ENCODE peak calls at places on chromosomes 16 and 17, in five cellular contexts. One of them, this sample, is unnamed.

GRCh38 chr17:46773676-46774075 is 44.8 kb downstream of the WNT3 start:
- DNase-seq in activated CD4-positive, alpha-beta memory T cell treated with anti-CD3 and anti-CD28 coated beads, Interleukin-2, amount 10 ng/mL, durations not matched to agents 7 days and 5 days: no peak
- DNase-seq in ACHN: no peak
- DNase-seq in left ventricle myocardium inferior: no peak
- DNase-seq in activated T-helper 1 cell treated with anti-CD3 and anti-CD28 coated beads, Interleukin-2, amount 50 U/mL, for 16 hours: no peak
- DNase-seq in this sample: no peak

GRCh38 chr16:87435399-87436224 is 43.5 kb downstream of the MAP1LC3B start:
- DNase-seq in activated CD4-positive, alpha-beta memory T cell treated with anti-CD3 and anti-CD28 coated beads, Interleukin-2, amount 10 ng/mL, durations not matched to agents 7 days and 5 days: no peak
- DNase-seq in ACHN: no peak
- DNase-seq in left ventricle myocardium inferior: no peak
- DNase-seq in activated T-helper 1 cell treated with anti-CD3 and anti-CD28 coated beads, Interleukin-2, amount 50 U/mL, for 16 hours: no peak
- DNase-seq in this sample: no peak

GRCh38 chr17:54899721-54900456 is 763 bp upstream of the TOM1L1 start:
- DNase-seq in activated CD4-positive, alpha-beta memory T cell treated with anti-CD3 and anti-CD28 coated beads, Interleukin-2, amount 10 ng/mL, durations not matched to agents 7 days and 5 days: no peak
- DNase-seq in ACHN: peak; percentile 48
- DNase-seq in left ventricle myocardium inferior: no peak
- DNase-seq in activated T-helper 1 cell treated with anti-CD3 and anti-CD28 coated beads, Interleukin-2, amount 50 U/mL, for 16 hours: no peak
- DNase-seq in this sample: no peak

GRCh38 chr17:31492880-31493655 is 101.6 kb downstream of the RAB11FIP4 start:
- DNase-seq in activated CD4-positive, alpha-beta memory T cell treated with anti-CD3 and anti-CD28 coated beads, Interleukin-2, amount 10 ng/mL, durations not matched to agents 7 days and 5 days: peak; percentile 74
- DNase-seq in ACHN: no peak
- DNase-seq in left ventricle myocardium inferior: peak; percentile 59
- DNase-seq in activated T-helper 1 cell treated with anti-CD3 and anti-CD28 coated beads, Interleukin-2, amount 50 U/mL, for 16 hours: no peak
- DNase-seq in this sample: peak; percentile 66

GRCh38 chr16:1961651-1962067 is 2.3 kb downstream of the NDUFB10 start:
- DNase-seq in activated CD4-positive, alpha-beta memory T cell treated with anti-CD3 and anti-CD28 coated beads, Interleukin-2, amount 10 ng/mL, durations not matched to agents 7 days and 5 days: peak; percentile 52
- DNase-seq in ACHN: no peak
- DNase-seq in left ventricle myocardium inferior: no peak
- DNase-seq in activated T-helper 1 cell treated with anti-CD3 and anti-CD28 coated beads, Interleukin-2, amount 50 U/mL, for 16 hours: no peak
- DNase-seq in this sample: no peak

GRCh38 chr17:68468785-68469184 is 11.5 kb upstream of the WIPI1 start:
- DNase-seq in activated CD4-positive, alpha-beta memory T cell treated with anti-CD3 and anti-CD28 coated beads, Interleukin-2, amount 10 ng/mL, durations not matched to agents 7 days and 5 days: no peak
- DNase-seq in ACHN: no peak
- DNase-seq in left ventricle myocardium inferior: no peak
- DNase-seq in activated T-helper 1 cell treated with anti-CD3 and anti-CD28 coated beads, Interleukin-2, amount 50 U/mL, for 16 hours: no peak
- DNase-seq in this sample: no peak

GRCh38 chr16:85350973-85351372 is 238.7 kb upstream of the CIBAR2 start:
- DNase-seq in activated CD4-positive, alpha-beta memory T cell treated with anti-CD3 and anti-CD28 coated beads, Interleukin-2, amount 10 ng/mL, durations not matched to agents 7 days and 5 days: no peak
- DNase-seq in ACHN: peak; percentile 99
- DNase-seq in left ventricle myocardium inferior: peak; percentile 83
- DNase-seq in activated T-helper 1 cell treated with anti-CD3 and anti-CD28 coated beads, Interleukin-2, amount 50 U/mL, for 16 hours: no peak
- DNase-seq in this sample: peak; percentile 93

GRCh38 chr17:50828508-50829170 is 6.7 kb upstream of the WFIKKN2 start:
- DNase-seq in activated CD4-positive, alpha-beta memory T cell treated with anti-CD3 and anti-CD28 coated beads, Interleukin-2, amount 10 ng/mL, durations not matched to agents 7 days and 5 days: no peak
- DNase-seq in ACHN: no peak
- DNase-seq in left ventricle myocardium inferior: no peak
- DNase-seq in activated T-helper 1 cell treated with anti-CD3 and anti-CD28 coated beads, Interleukin-2, amount 50 U/mL, for 16 hours: no peak
- DNase-seq in this sample: no peak

GRCh38 chr16:7209598-7209997 is 123.0 kb upstream of the RBFOX1 start:
- DNase-seq in activated CD4-positive, alpha-beta memory T cell treated with anti-CD3 and anti-CD28 coated beads, Interleukin-2, amount 10 ng/mL, durations not matched to agents 7 days and 5 days: no peak
- DNase-seq in ACHN: no peak
- DNase-seq in left ventricle myocardium inferior: no peak
- DNase-seq in activated T-helper 1 cell treated with anti-CD3 and anti-CD28 coated beads, Interleukin-2, amount 50 U/mL, for 16 hours: no peak
- DNase-seq in this sample: no peak

GRCh38 chr17:22310717-22311686 is 618.7 kb downstream of the KCNJ18 start:
- DNase-seq in activated CD4-positive, alpha-beta memory T cell treated with anti-CD3 and anti-CD28 coated beads, Interleukin-2, amount 10 ng/mL, durations not matched to agents 7 days and 5 days: no peak
- DNase-seq in ACHN: no peak
- DNase-seq in left ventricle myocardium inferior: no peak
- DNase-seq in activated T-helper 1 cell treated with anti-CD3 and anti-CD28 coated beads, Interleukin-2, amount 50 U/mL, for 16 hours: no peak
- DNase-seq in this sample: no peak

GRCh38 chr16:30903596-30903995 is 7.2 kb downstream of the CTF1 start:
- DNase-seq in activated CD4-positive, alpha-beta memory T cell treated with anti-CD3 and anti-CD28 coated beads, Interleukin-2, amount 10 ng/mL, durations not matched to agents 7 days and 5 days: no peak
- DNase-seq in ACHN: no peak
- DNase-seq in left ventricle myocardium inferior: no peak
- DNase-seq in activated T-helper 1 cell treated with anti-CD3 and anti-CD28 coated beads, Interleukin-2, amount 50 U/mL, for 16 hours: no peak
- DNase-seq in this sample: no peak

GRCh38 chr16:67342616-67343015 is 16.0 kb downstream of the LRRC36 start:
- DNase-seq in activated CD4-positive, alpha-beta memory T cell treated with anti-CD3 and anti-CD28 coated beads, Interleukin-2, amount 10 ng/mL, durations not matched to agents 7 days and 5 days: no peak
- DNase-seq in ACHN: no peak
- DNase-seq in left ventricle myocardium inferior: no peak
- DNase-seq in activated T-helper 1 cell treated with anti-CD3 and anti-CD28 coated beads, Interleukin-2, amount 50 U/mL, for 16 hours: no peak
- DNase-seq in this sample: no peak

GRCh38 chr16:31105677-31106213 is 2.4 kb upstream of the BCKDK start:
- DNase-seq in activated CD4-positive, alpha-beta memory T cell treated with anti-CD3 and anti-CD28 coated beads, Interleukin-2, amount 10 ng/mL, durations not matched to agents 7 days and 5 days: peak; percentile 81
- DNase-seq in ACHN: peak; percentile 71
- DNase-seq in left ventricle myocardium inferior: peak; percentile 91
- DNase-seq in activated T-helper 1 cell treated with anti-CD3 and anti-CD28 coated beads, Interleukin-2, amount 50 U/mL, for 16 hours: peak; percentile 63
- DNase-seq in this sample: peak; percentile 92